ENCODE peak calls at places on chromosome 9, in ten cellular contexts. F, I, V, L, G, X, C, O, N and Y are unnamed samples.

GRCh38 chr9:38065369-38066075 is 3.5 kb downstream of the SHB start:
- DNase-seq in L (no peak), O (no peak), F (no peak), G (no peak), X (no peak), V (no peak), N (no peak), I (no peak), C (no peak), Y (no peak)

GRCh38 chr9:4146293-4146692 is 153.6 kb downstream of the GLIS3 start:
- DNase-seq in V (no peak), X (no peak), C (no peak), L (no peak), O (no peak), G (no peak), F (no peak), N (no peak), I (no peak), Y (no peak)

GRCh38 chr9:92642041-92642451 is 27.9 kb downstream of the IPPK start:
- DNase-seq in L (no peak), N (no peak), C (no peak), O (no peak), G (no peak), V (no peak), I (no peak), F (no peak), X (peak; percentile 13), Y (no peak)

GRCh38 chr9:126513159-126514036 is 100.3 kb upstream of the LMX1B start:
- DNase-seq in C (no peak), L (no peak), F (no peak), N (no peak), O (no peak), X (no peak), G (no peak), V (no peak), I (no peak), Y (no peak)

GRCh38 chr9:117153021-117153420 is 261.8 kb downstream of the ASTN2 start:
- DNase-seq in G (no peak), C (no peak), F (no peak), N (no peak), O (no peak), X (no peak), I (peak; percentile 1), V (no peak), L (no peak), Y (no peak)

GRCh38 chr9:131543141-131543540 is 2.2 kb upstream of the PRRT1B start:
- DNase-seq in F (no peak), N (no peak), V (no peak), C (no peak), I (no peak), G (no peak), X (no peak), L (no peak), O (no peak), Y (no peak)

GRCh38 chr9:27473135-27473534 is 51.0 kb upstream of the IFNK start:
- DNase-seq in O (no peak), F (no peak), X (peak; percentile 69), V (no peak), N (no peak), I (peak; percentile 20), C (no peak), L (peak; percentile 27), G (no peak), Y (no peak)

GRCh38 chr9:77460938-77461337 is 187.2 kb downstream of the GNA14 start:
- DNase-seq in I (no peak), G (no peak), C (no peak), O (no peak), L (no peak), F (no peak), V (no peak), N (no peak), X (no peak), Y (no peak)

GRCh38 chr9:108411632-108412031 is 444.2 kb downstream of the ACTL7B start:
- DNase-seq in V (no peak), C (no peak), G (no peak), O (no peak), I (no peak), F (no peak), L (no peak), X (no peak), N (no peak), Y (no peak)

GRCh38 chr9:116151966-116152381 is 1.6 kb upstream of the PAPPA start:
- DNase-seq in X (no peak), I (peak; percentile 87), V (no peak), L (no peak), N (no peak), O (no peak), C (no peak), G (no peak), F (no peak), Y (no peak)

GRCh38 chr9:12716823-12717222 is 23.6 kb downstream of the TYRP1 start:
- DNase-seq in N (no peak), C (no peak), F (no peak), I (no peak), G (no peak), X (no peak), O (no peak), V (no peak), L (no peak), Y (no peak)

GRCh38 chr9:89853931-89854330 is 249.1 kb downstream of the GADD45G start:
- DNase-seq in F (no peak), V (no peak), C (no peak), X (no peak), N (no peak), I (no peak), G (no peak), O (no peak), L (no peak), Y (no peak)

GRCh38 chr9:138064547-138064946 is 187.0 kb downstream of the CACNA1B start:
- DNase-seq in I (no peak), O (no peak), X (no peak), F (no peak), C (no peak), L (no peak), V (no peak), G (no peak), N (no peak), Y (no peak)

GRCh38 chr9:108444400-108445358 is 411.1 kb downstream of the ACTL7B start:
- DNase-seq in V (no peak), C (no peak), X (peak; percentile 44), N (no peak), O (no peak), F (no peak), I (peak; percentile 86), L (peak; percentile 14), G (no peak), Y (peak; percentile 93)

GRCh38 chr9:122110100-122110833 is 17.2 kb upstream of the TTLL11 start:
- DNase-seq in C (no peak), N (no peak), F (no peak), O (no peak), I (no peak), X (no peak), L (no peak), V (no peak), G (no peak), Y (no peak)